ENCODE peak calls at places on chromosomes 7 and 10, in four cellular contexts. Z is mesendoderm, R is H9, C is IMR-90. K is an unnamed sample.

GRCh38 chr10:26879744-26880143 is 19.0 kb upstream of the ABI1 start:
- DNase-seq in Z (no peak), R (no peak), C (no peak), K (no peak)

GRCh38 chr7:91953618-91954017 is 13.0 kb downstream of the AKAP9 start:
- DNase-seq in Z (peak; percentile 13), R (no peak), C (peak; percentile 36), K (no peak)

GRCh38 chr7:27143022-27143949 is at the start of gene HOXA5:
- DNase-seq in Z (peak; percentile 92), R (peak; percentile 88), C (peak; percentile 100), K (peak; percentile 67)

GRCh38 chr7:44666566-44666965 is 60.1 kb downstream of the OGDH start:
- DNase-seq in Z (no peak), R (no peak), C (no peak), K (no peak)

GRCh38 chr10:101565936-101566332 is 22.1 kb downstream of the POLL start:
- DNase-seq in Z (no peak), R (peak; percentile 24), C (no peak), K (no peak)

GRCh38 chr7:67406941-67407340 is 410.3 kb downstream of the TYW1 start:
- DNase-seq in Z (no peak), R (no peak), C (no peak), K (no peak)

GRCh38 chr7:431658-432111 is 88.0 kb downstream of the PDGFA start:
- DNase-seq in Z (no peak), R (no peak), C (no peak), K (no peak)

GRCh38 chr7:27210441-27211083 is 10.7 kb upstream of the HOXA13 start:
- DNase-seq in Z (peak; percentile 78), R (peak; percentile 78), C (peak; percentile 32), K (no peak)

DNA sequence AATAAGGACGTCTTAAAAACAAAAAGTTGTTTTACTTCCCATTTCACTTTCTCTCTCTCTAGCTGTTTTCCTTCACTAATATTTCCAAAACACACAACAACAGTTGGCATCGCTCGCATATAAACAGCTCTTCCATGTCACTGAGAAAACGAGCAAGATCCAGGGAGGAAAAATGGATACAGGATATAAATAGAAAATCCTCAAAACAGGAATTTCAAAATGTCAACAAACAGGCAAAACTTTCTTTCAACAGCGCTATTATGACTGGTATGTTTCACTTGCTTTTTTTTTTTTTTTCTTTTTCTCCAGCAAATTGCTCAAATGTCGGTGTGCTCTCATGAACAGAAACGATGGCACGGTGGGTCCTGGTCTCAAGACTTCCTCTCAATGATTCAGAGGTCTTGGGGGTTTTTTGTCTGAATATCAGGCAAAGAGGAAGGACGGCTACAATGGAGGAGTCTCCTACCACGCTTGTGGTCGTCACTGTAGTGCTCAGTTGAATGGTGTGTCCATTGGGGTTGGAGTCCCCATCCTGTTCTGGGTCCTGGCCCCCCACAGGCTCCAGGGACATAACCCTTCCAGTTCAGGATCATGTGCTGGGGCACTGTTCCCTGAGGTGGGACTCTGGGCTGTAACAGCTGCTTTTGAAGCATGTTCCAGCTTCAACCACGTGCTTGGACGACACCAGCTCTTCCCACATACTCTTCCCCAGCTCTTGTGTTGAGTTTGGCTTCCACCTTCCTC is 266.6 kb upstream of the KLF6 start:
- DNase-seq in Z (no peak), R (no peak), C (no peak), K (no peak)
- H4K8ac ChIP-seq in Z (no peak overlapping the region), R (no peak overlapping the region), C (peak overlapping the region; percentile 86), K (no peak overlapping the region)

GRCh38 chr7:90594791-90595317 is 1.3 kb upstream of the CDK14 start:
- DNase-seq in Z (peak; percentile 92), R (peak; percentile 53), C (peak; percentile 91), K (peak; percentile 18)
- H4K8ac ChIP-seq in Z (no peak overlapping the region), R (no peak overlapping the region), C (peak overlapping the region; percentile 77), K (no peak overlapping the region)

GRCh38 chr10:593016-593415 is 96.5 kb downstream of the DIP2C start:
- DNase-seq in Z (no peak), R (no peak), C (no peak), K (no peak)

GRCh38 chr10:589961-590680 is 99.3 kb downstream of the DIP2C start:
- DNase-seq in Z (no peak), R (no peak), C (no peak), K (no peak)

GRCh38 chr10:588246-589165 is 101.0 kb downstream of the DIP2C start:
- DNase-seq in Z (peak; percentile 28), R (no peak), C (peak; percentile 69), K (no peak)

GRCh38 chr10:591646-592045 is 97.8 kb downstream of the DIP2C start:
- DNase-seq in Z (peak; percentile 29), R (no peak), C (no peak), K (no peak)

GRCh38 chr10:590721-591120 is 98.7 kb downstream of the DIP2C start:
- DNase-seq in Z (no peak), R (no peak), C (no peak), K (no peak)
- H4K8ac ChIP-seq in Z (no peak overlapping the region), R (no peak overlapping the region), C (no peak overlapping the region), K (no peak overlapping the region)

GRCh38 chr10:77458986-77459590 is 178.5 kb downstream of the KCNMA1 start:
- DNase-seq in Z (no peak), R (no peak), C (peak; percentile 49), K (no peak)
- H4K8ac ChIP-seq in Z (no peak overlapping the region), R (no peak overlapping the region), C (peak overlapping the region; percentile 12), K (no peak overlapping the region)

GRCh38 chr10:110842305-110842952 is 29.3 kb upstream of the PDCD4 start:
- DNase-seq in Z (no peak), R (no peak), C (no peak), K (no peak)
- H4K8ac ChIP-seq in Z (no peak overlapping the region), R (no peak overlapping the region), C (no peak overlapping the region), K (no peak overlapping the region)

GRCh38 chr10:133198621-133199487 is 31.2 kb upstream of the UTF1 start:
- DNase-seq in Z (no peak), R (no peak), C (no peak), K (no peak)

GRCh38 chr10:133198206-133198605 is 31.8 kb upstream of the UTF1 start:
- DNase-seq in Z (no peak), R (no peak), C (no peak), K (no peak)

GRCh38 chr10:133200621-133201031 is 29.4 kb upstream of the UTF1 start:
- DNase-seq in Z (no peak), R (no peak), C (no peak), K (no peak)

GRCh38 chr10:133199992-133200611 is 29.9 kb upstream of the UTF1 start:
- DNase-seq in Z (peak; percentile 31), R (no peak), C (no peak), K (no peak)

GRCh38 chr10:133199488-133199885 is 30.5 kb upstream of the UTF1 start:
- DNase-seq in Z (no peak), R (no peak), C (no peak), K (no peak)
- H4K8ac ChIP-seq in Z (no peak overlapping the region), R (no peak overlapping the region), C (no peak overlapping the region), K (no peak overlapping the region)

GRCh38 chr10:90935581-90936292 is 14.8 kb upstream of the ANKRD1 start:
- DNase-seq in Z (no peak), R (no peak), C (peak; percentile 19), K (no peak)
- H4K8ac ChIP-seq in Z (no peak overlapping the region), R (no peak overlapping the region), C (peak overlapping the region; percentile 97), K (no peak overlapping the region)